ENCODE peak calls at places on chromosomes 5 and 9, in four cellular contexts. One of them, this sample, is unnamed. For H3K9me3 and H3K4me1, the result is how much of the 10 kb centered on the place peaks cover.

GRCh38 chr5:56327810-56328209 is 94.7 kb upstream of the ANKRD55 start:
- DNase-seq in cardiac muscle cell: peak
- DNase-seq in right cardiac atrium: no peak
- DNase-seq in mammary epithelial cell: no peak
- DNase-seq in this sample: peak

GRCh38 chr5:67192719-67193464 is 3.7 kb downstream of the CD180 start:
- DNase-seq in cardiac muscle cell: no peak
- DNase-seq in mammary epithelial cell: no peak
- DNase-seq in right cardiac atrium: no peak
- DNase-seq in this sample: no peak

GRCh38 chr5:116576043-116576713 is 1.6 kb upstream of the SEMA6A start:
- DNase-seq in mammary epithelial cell: peak
- DNase-seq in cardiac muscle cell: peak
- DNase-seq in right cardiac atrium: peak
- DNase-seq in this sample: peak

GRCh38 chr9:113463418-113464285 is at the start of gene RGS3:
- DNase-seq in right cardiac atrium: peak
- DNase-seq in cardiac muscle cell: peak
- DNase-seq in mammary epithelial cell: peak
- DNase-seq in this sample: no peak

GRCh38 chr5:67160985-67161384 is 35.6 kb downstream of the CD180 start:
- DNase-seq in right cardiac atrium: no peak
- DNase-seq in mammary epithelial cell: peak
- DNase-seq in cardiac muscle cell: no peak
- DNase-seq in this sample: peak

GRCh38 chr5:172466062-172466461 is 11.7 kb upstream of the SH3PXD2B start:
- DNase-seq in right cardiac atrium: no peak
- DNase-seq in mammary epithelial cell: no peak
- DNase-seq in cardiac muscle cell: no peak
- DNase-seq in this sample: no peak

GRCh38 chr5:79346420-79346824 is 110.5 kb downstream of the JMY start:
- DNase-seq in cardiac muscle cell: no peak
- DNase-seq in right cardiac atrium: no peak
- DNase-seq in mammary epithelial cell: peak
- DNase-seq in this sample: no peak

GRCh38 chr9:5629312-5630037 is 568 bp downstream of the RIC1 start:
- DNase-seq in mammary epithelial cell: peak
- DNase-seq in right cardiac atrium: peak
- DNase-seq in cardiac muscle cell: peak
- DNase-seq in this sample: peak

GRCh38 chr9:19184144-19184917 is 46.2 kb upstream of the DENND4C start:
- DNase-seq in mammary epithelial cell: peak
- DNase-seq in right cardiac atrium: peak
- DNase-seq in cardiac muscle cell: no peak
- DNase-seq in this sample: peak

GRCh38 chr9:97740848-97741821 is 44.0 kb upstream of the XPA start:
- DNase-seq in right cardiac atrium: peak
- DNase-seq in mammary epithelial cell: peak
- DNase-seq in cardiac muscle cell: peak
- DNase-seq in this sample: no peak

GRCh38 chr9:70217029-70217428 is 41.7 kb upstream of the SMC5 start:
- DNase-seq in cardiac muscle cell: no peak
- DNase-seq in mammary epithelial cell: no peak
- DNase-seq in right cardiac atrium: peak
- DNase-seq in this sample: no peak

DNA sequence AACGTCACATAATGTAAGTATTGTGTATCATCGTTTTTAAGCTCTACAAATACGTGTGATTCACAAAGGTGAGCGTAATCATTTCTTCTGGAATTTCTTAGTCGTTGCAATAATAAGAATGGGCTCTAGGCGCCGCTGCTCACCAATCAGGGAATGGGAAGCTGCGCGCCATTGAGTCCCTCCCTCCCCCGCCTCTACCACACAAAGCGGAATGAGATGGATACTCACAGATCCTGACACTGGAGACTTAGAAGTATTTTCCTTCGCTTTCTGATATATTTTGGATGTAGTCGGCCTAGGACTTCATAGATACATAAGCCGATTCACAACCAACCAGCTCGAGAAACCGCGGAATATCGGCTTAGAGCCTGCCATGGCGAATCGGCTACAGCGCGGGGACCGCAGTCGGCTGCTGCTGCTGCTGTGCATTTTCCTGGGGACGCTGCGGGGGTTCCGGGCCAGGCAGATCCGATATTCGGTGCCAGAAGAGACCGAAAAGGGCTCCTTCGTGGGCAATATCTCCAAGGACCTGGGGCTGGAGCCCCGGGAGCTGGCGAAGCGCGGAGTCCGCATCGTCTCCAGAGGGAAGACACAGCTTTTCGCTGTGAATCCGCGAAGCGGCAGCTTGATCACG is at the start of gene PCDHGA11:
- DNase-seq in mammary epithelial cell: peak
- DNase-seq in cardiac muscle cell: no peak
- DNase-seq in right cardiac atrium: no peak
- DNase-seq in this sample: no peak
- H3K9me3 ChIP-seq in mammary epithelial cell: under half
- H3K9me3 ChIP-seq in cardiac muscle cell: under half
- H3K9me3 ChIP-seq in right cardiac atrium: under half
- H3K9me3 ChIP-seq in this sample: under half

DNA sequence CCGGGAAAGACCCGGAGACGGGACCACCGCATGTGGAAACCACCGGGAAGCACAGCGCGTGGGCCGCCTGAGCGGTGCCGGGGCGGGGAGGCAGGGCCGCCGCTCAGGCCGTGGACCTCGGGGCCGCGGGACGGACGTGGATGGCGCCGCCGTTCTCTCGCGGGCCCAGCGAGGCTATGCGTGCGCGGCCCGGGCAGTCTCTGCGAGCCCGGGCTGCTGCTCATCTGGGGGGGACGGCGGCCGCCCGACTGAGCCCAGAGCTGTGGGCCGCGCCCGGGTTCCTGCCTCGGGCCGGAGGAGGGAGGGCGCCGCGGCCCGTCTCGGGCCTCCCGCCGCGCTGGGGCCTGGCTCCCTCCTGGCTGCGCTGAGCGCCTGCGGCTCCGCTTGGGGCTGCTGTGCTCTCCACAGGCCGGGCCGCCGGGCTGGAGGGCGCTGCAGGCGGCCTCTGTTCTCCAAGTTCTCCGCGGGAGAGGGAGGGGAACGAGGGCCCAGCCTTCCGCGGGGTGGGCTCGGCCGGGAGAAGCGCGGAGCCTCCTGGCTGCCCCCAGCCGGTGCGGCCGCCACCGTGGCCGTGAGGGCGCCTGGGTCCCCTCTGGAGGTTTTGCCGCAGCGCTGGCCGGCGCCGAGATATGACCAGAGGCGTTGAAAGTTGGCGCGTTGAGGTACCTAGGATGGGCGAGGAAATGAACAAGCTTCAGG is 13.7 kb downstream of the RABL6 start:
- DNase-seq in right cardiac atrium: peak
- DNase-seq in mammary epithelial cell: no peak
- DNase-seq in cardiac muscle cell: peak
- DNase-seq in this sample: no peak
- H3K4me3 ChIP-seq in right cardiac atrium: peak
- H3K4me3 ChIP-seq in mammary epithelial cell: no peak
- H3K4me3 ChIP-seq in cardiac muscle cell: peak
- H3K4me3 ChIP-seq in this sample: no peak

DNA sequence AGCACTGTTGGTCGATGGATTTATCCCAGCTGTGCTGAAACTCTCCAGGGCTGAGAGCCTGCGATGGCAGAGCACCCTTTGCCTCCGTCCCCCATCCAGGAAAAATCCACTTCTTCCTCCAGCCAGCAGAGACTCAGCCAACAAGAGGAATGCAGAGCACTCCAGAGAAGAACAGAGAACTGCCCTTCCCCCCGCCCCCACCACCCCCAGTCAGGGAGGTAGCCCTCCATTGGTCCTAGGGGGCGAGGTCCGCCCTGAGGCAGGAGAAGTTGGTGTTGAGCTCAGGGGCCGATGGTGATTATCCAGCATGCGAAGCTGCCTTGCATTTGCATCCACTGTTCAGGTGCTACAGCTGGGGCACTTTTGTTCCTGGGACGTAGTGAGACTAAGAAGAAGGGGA is 9.0 kb downstream of the TLX3 start:
- DNase-seq in right cardiac atrium: no peak
- DNase-seq in cardiac muscle cell: no peak
- DNase-seq in mammary epithelial cell: no peak
- DNase-seq in this sample: no peak
- H3K4me1 ChIP-seq in right cardiac atrium: under half
- H3K4me1 ChIP-seq in cardiac muscle cell: under half
- H3K4me1 ChIP-seq in mammary epithelial cell: under half
- H3K4me1 ChIP-seq in this sample: under half

GRCh38 chr5:124421584-124421983 is 324.9 kb downstream of the ZNF608 start:
- DNase-seq in mammary epithelial cell: no peak
- DNase-seq in cardiac muscle cell: no peak
- DNase-seq in right cardiac atrium: no peak
- DNase-seq in this sample: no peak
- H3K9me3 ChIP-seq in mammary epithelial cell: under half
- H3K9me3 ChIP-seq in cardiac muscle cell: under half
- H3K9me3 ChIP-seq in right cardiac atrium: under half
- H3K9me3 ChIP-seq in this sample: under half

DNA sequence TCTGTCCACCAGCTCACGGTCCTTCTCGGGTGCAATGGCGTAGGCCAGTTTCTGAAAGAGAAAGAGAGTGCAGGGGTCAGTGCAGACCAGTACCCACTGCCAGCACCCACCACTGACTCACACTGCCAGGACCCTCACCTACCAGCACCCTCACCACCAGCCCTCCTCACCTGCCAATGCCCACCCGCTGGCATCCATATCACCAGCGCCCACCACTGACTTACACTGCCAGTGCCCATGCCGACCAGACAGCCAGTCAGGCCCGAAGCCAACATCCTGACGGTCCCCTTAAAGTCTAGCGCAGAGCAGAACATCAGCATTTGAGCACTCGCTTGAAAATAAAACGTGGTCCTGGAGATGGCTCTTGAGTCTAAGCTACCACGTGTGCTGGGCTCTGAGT is 44.3 kb downstream of the SLC6A3 start:
- DNase-seq in cardiac muscle cell: no peak
- DNase-seq in mammary epithelial cell: no peak
- DNase-seq in right cardiac atrium: peak
- DNase-seq in this sample: no peak
- H3K4me3 ChIP-seq in cardiac muscle cell: no peak
- H3K4me3 ChIP-seq in mammary epithelial cell: no peak
- H3K4me3 ChIP-seq in right cardiac atrium: no peak
- H3K4me3 ChIP-seq in this sample: no peak